ENCODE peak calls at places on chromosome 11, in five cellular contexts. Y is body of pancreas, V is astrocyte, G is spleen, E is pancreas. M is an unnamed sample. For H3K9me3, H3K36me3 and H3K4me1, the result is how much of the 10 kb centered on the place peaks cover.

GRCh38 chr11:76783901-76784813 is 1.0 kb downstream of the TSKU start:
- DNase-seq in Y (peak), V (peak), G (peak), E (peak), M (no peak)

GRCh38 chr11:36296925-36297604 is 977 bp downstream of the PRR5L start:
- DNase-seq in Y (peak), V (peak), G (no peak), E (no peak), M (no peak)

GRCh38 chr11:85806876-85807275 is 4.1 kb downstream of the SYTL2 start:
- DNase-seq in Y (no peak), V (no peak), G (no peak), E (no peak), M (no peak)

GRCh38 chr11:3803726-3804510 is 4.4 kb upstream of the PGAP2 start:
- DNase-seq in Y (no peak), V (peak), G (no peak), E (no peak), M (no peak)

GRCh38 chr11:120068114-120068573 is 69.8 kb downstream of the TRIM29 start:
- DNase-seq in Y (no peak), V (peak), G (no peak), E (no peak), M (no peak)

GRCh38 chr11:130068986-130069683 is 559 bp upstream of the APLP2 start:
- DNase-seq in Y (peak), V (peak), G (peak), E (no peak), M (peak)

GRCh38 chr11:14132312-14132711 is 169.8 kb downstream of the SPON1 start:
- DNase-seq in Y (no peak), V (no peak), G (no peak), E (no peak), M (no peak)

GRCh38 chr11:109564241-109564640 is 142.3 kb downstream of the C11orf87 start:
- DNase-seq in Y (no peak), V (no peak), G (no peak), E (no peak), M (no peak)

GRCh38 chr11:64285885-64286800 is 495 bp downstream of the GPR137 start:
- DNase-seq in Y (peak), V (no peak), G (peak), E (peak), M (no peak)

GRCh38 chr11:56889986-56890385 is 98.7 kb upstream of the OR5AK2 start:
- DNase-seq in Y (no peak), V (no peak), G (no peak), E (no peak), M (no peak)

GRCh38 chr11:57762235-57762866 is 749 bp downstream of the CTNND1 start:
- DNase-seq in Y (peak), V (no peak), G (no peak), E (no peak), M (no peak)

GRCh38 chr11:68342459-68343158 is 30.2 kb downstream of the LRP5 start:
- DNase-seq in Y (peak), V (peak), G (no peak), E (no peak), M (no peak)

GRCh38 chr11:68584097-68584496 is 100.2 kb upstream of the GAL start:
- DNase-seq in Y (peak), V (no peak), G (peak), E (peak), M (peak)

GRCh38 chr11:7450836-7451235 is 34.5 kb upstream of the OLFML1 start:
- DNase-seq in Y (no peak), V (no peak), G (no peak), E (no peak), M (no peak)

GRCh38 chr11:130162733-130163132 is 3.2 kb downstream of the ST14 start:
- DNase-seq in Y (peak), V (no peak), G (no peak), E (no peak), M (no peak)

GRCh38 chr11:27217496-27217895 is 145.5 kb downstream of the CCDC34 start:
- DNase-seq in Y (no peak), V (no peak), G (no peak), E (no peak), M (no peak)

GRCh38 chr11:111745719-111746504 is 20.3 kb downstream of the PPP2R1B start:
- DNase-seq in Y (no peak), V (peak), G (no peak), E (no peak), M (no peak)

GRCh38 chr11:123357990-123358827 is 71.9 kb upstream of the GRAMD1B start:
- DNase-seq in Y (no peak), V (peak), G (peak), E (no peak), M (no peak)

GRCh38 chr11:122743949-122744876 is 88.7 kb downstream of the UBASH3B start:
- DNase-seq in Y (peak), V (no peak), G (peak), E (no peak), M (peak)

GRCh38 chr11:7688238-7688826 is 15.0 kb upstream of the CYB5R2 start:
- DNase-seq in Y (no peak), V (no peak), G (no peak), E (no peak), M (no peak)

GRCh38 chr11:116353517-116353916 is 419.3 kb downstream of the BUD13 start:
- DNase-seq in Y (peak), V (no peak), G (no peak), E (no peak), M (no peak)

GRCh38 chr11:3815882-3816281 is 7.5 kb downstream of the PGAP2 start:
- DNase-seq in Y (no peak), V (no peak), G (peak), E (no peak), M (no peak)

GRCh38 chr11:88340366-88340930 is 2.9 kb upstream of the CTSC start:
- DNase-seq in Y (no peak), V (peak), G (no peak), E (no peak), M (no peak)

GRCh38 chr11:93849751-93850584 is 450 bp downstream of the VSTM5 start:
- DNase-seq in Y (peak), V (peak), G (no peak), E (peak), M (no peak)

GRCh38 chr11:46607516-46607915 is 9.5 kb downstream of the HARBI1 start:
- DNase-seq in Y (no peak), V (no peak), G (no peak), E (no peak), M (no peak)

GRCh38 chr11:91756829-91757480 is 467.7 kb upstream of the FAT3 start:
- DNase-seq in Y (no peak), V (no peak), G (no peak), E (no peak), M (no peak)

GRCh38 chr11:20840341-20840740 is 171.0 kb downstream of the NELL1 start:
- DNase-seq in Y (no peak), V (no peak), G (no peak), E (no peak), M (no peak)

GRCh38 chr11:22508691-22509090 is 116.9 kb downstream of the FANCF start:
- DNase-seq in Y (no peak), V (no peak), G (no peak), E (no peak), M (no peak)

GRCh38 chr11:46616551-46617450 is at the start of gene HARBI1:
- DNase-seq in Y (peak), V (peak), G (peak), E (peak), M (peak)

GRCh38 chr11:62592216-62592815 is 993 bp upstream of the TUT1 start:
- DNase-seq in Y (no peak), V (no peak), G (no peak), E (no peak), M (no peak)

GRCh38 chr11:67318239-67318555 is 14.9 kb downstream of the SSH3 start:
- DNase-seq in Y (no peak), V (no peak), G (no peak), E (no peak), M (no peak)

GRCh38 chr11:3836903-3837302 is 3.9 kb downstream of the RHOG start:
- DNase-seq in Y (peak), V (no peak), G (peak), E (no peak), M (peak)

GRCh38 chr11:115420524-115420923 is 83.7 kb downstream of the CADM1 start:
- DNase-seq in Y (no peak), V (no peak), G (no peak), E (no peak), M (no peak)

GRCh38 chr11:23573430-23573829 is 713.2 kb upstream of the CCDC179 start:
- DNase-seq in Y (no peak), V (peak), G (no peak), E (no peak), M (no peak)

GRCh38 chr11:127392575-127392974 is 392.0 kb upstream of the KIRREL3 start:
- DNase-seq in Y (no peak), V (no peak), G (no peak), E (no peak), M (no peak)

GRCh38 chr11:72375241-72375640 is 59.1 kb downstream of the CLPB start:
- DNase-seq in Y (no peak), V (no peak), G (no peak), E (no peak), M (no peak)

DNA sequence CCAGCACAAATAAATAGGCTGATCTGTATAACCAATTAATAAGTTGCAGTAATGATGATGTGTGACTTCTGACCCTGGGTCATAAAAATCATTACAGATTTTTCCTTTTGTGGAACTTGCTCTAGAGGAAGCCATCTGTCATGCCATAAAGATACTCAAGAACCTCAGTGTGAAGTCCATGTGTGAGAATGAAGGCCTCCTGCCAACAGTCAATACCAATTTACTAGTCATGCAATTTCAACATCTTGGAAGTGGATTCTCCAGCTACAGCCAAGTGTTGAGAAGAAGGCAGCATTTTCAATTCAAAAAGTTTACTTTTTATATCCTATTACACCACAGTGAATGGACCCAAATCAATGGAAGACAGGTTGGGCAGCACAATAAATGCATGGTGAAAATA is 435.7 kb upstream of the LRRC4C start:
- DNase-seq in Y (no peak), V (no peak), G (no peak), E (no peak), M (no peak)
- H3K9me3 ChIP-seq in Y (under half), V (under half), G (under half), E (under half), M (under half)

GRCh38 chr11:66268953-66269906 is 791 bp downstream of the RAB1B start:
- DNase-seq in Y (peak), V (peak), G (peak), E (no peak), M (no peak)
- H3K36me3 ChIP-seq in Y (under half), V (under half), G (half or more), E (under half), M (under half)

DNA sequence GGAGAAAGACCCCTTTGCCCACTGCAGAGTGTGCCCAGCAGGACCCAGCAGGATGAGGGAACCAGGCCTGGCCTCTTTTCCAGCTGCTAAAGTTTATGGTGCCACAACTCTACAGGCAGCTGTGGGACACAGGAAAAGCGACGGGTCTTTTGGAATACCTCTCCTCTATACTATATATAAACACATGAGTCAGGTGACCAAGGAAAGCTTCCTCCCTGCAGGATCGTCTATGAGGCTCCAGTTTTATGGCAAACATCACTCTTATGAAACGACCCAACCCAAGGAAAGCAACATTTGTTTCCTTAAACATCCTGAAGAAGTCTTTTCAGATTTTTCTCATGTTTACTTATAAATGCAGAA is 102.8 kb upstream of the AKIP1 start:
- DNase-seq in Y (no peak), V (no peak), G (no peak), E (no peak), M (no peak)
- H3K4me1 ChIP-seq in Y (half or more), V (under half), G (under half), E (under half), M (under half)

DNA sequence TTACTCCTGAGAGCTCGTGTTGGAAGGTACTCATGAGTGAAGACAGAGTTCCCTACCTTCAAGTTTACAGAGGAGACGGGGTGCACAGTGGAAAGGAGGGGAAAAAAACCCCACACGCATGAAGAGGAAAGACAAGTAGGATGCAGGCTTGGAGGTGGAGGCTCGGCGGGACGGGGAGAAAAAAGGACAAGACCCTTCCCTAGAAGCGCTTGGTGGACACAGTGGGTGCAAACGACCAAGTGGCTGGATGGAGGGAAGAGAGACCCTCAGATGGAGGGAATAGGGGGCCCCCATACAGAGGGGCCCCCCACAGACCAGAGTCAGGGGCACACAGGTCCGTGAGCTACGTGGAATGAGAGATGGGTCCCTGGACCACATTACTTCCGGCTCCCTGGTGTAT is 380.1 kb downstream of the SHANK2 start:
- DNase-seq in Y (no peak), V (no peak), G (no peak), E (no peak), M (no peak)
- H3K9me3 ChIP-seq in Y (under half), V (under half), G (under half), E (under half), M (under half)

DNA sequence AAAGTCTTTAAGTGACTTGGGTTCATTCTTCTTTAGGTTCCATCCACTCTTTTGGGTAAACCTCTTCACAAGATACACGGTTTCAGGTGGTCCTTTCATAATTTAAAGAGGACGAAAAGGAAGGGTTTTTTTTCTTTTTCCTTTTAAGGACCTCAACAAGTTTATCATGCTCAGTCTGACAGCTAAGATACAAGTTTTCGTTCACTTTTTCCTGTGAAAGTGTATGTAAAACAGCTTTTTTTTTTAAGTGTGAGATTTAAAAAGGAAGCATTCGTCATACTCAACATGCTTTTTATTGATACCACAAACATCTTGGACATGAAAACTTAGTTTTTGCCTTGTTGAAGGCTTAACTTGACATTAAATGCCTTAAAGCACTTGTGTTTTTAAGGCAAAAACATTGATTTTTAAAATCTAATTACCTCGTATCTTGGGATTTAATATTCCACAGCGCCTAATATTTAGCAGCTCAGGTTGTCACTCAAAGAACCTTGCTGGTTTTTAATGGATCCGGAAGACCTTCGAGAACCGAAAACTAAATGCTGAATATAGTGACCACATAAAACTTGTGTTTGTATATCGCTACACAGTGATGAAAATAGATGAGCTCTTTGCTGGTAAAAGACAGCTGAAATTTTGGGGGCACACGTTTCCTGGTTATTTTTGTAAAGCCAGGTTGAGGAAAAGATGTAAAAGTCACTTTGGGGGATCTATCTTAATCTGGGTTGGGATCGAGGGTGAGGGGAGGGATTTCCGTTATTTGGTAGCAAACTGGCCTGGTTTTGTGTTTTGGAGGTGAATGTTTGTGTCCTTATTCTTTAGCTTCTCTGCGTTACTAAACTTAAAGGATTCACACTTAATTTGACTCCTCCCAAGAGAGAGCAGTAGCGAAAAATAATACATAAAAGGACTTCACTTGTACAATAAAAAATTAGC is 2.3 kb downstream of the PCF11 start:
- DNase-seq in Y (no peak), V (no peak), G (no peak), E (no peak), M (no peak)
- H3K36me3 ChIP-seq in Y (under half), V (under half), G (under half), E (under half), M (under half)

GRCh38 chr11:12807621-12808020 is 133.4 kb downstream of the TEAD1 start:
- DNase-seq in Y (no peak), V (no peak), G (no peak), E (no peak), M (no peak)
- H3K4me1 ChIP-seq in Y (half or more), V (under half), G (under half), E (under half), M (under half)